ENCODE peak calls at places on chromosomes 1 and 21, in ten cellular contexts. I is small intestine, U is body of pancreas, E is testis, K is IMR-90, A is fibroblast of lung, O is aorta, W is adrenal gland, X is heart left ventricle, Y is neural progenitor cell. M is an unnamed sample.

GRCh38 chr1:113396585-113396984 is 6.3 kb downstream of the MAGI3 start:
- DNase-seq in I (peak; percentile 61), U (peak; percentile 40), E (no peak), K (peak; percentile 78), A (peak; percentile 68), O (no peak), W (no peak), X (no peak), Y (no peak), M (no peak)

GRCh38 chr1:100232156-100232555 is 17.5 kb downstream of the DBT start:
- DNase-seq in I (no peak), U (no peak), E (no peak), K (no peak), A (no peak), O (no peak), W (no peak), X (no peak), Y (no peak), M (no peak)

GRCh38 chr1:154190550-154190949 is 1.4 kb downstream of the TPM3 start:
- DNase-seq in I (no peak), U (no peak), E (no peak), K (peak; percentile 50), A (peak; percentile 81), O (no peak), W (no peak), X (no peak), Y (no peak), M (peak; percentile 67)

GRCh38 chr1:102732927-102733326 is 375.4 kb downstream of the COL11A1 start:
- DNase-seq in I (no peak), U (no peak), E (no peak), K (no peak), A (no peak), O (no peak), W (no peak), X (no peak), Y (no peak), M (no peak)

GRCh38 chr1:53182111-53182593 is 14.5 kb upstream of the CPT2 start:
- DNase-seq in I (peak; percentile 87), U (peak; percentile 82), E (peak; percentile 95), K (peak; percentile 67), A (peak; percentile 80), O (peak; percentile 86), W (peak; percentile 66), X (peak; percentile 87), Y (peak; percentile 90), M (peak; percentile 89)

GRCh38 chr1:117565083-117565556 is 40.7 kb upstream of the TENT5C start:
- DNase-seq in I (no peak), U (no peak), E (no peak), K (no peak), A (no peak), O (no peak), W (no peak), X (no peak), Y (no peak), M (no peak)

GRCh38 chr21:41536827-41537103 is 28.8 kb upstream of the TMPRSS2 start:
- DNase-seq in I (no peak), U (no peak), E (no peak), K (no peak), A (no peak), O (no peak), W (no peak), X (no peak), Y (no peak), M (no peak)

GRCh38 chr1:108886292-108886691 is 9.5 kb downstream of the GPSM2 start:
- DNase-seq in I (no peak), U (no peak), E (no peak), K (no peak), A (no peak), O (no peak), W (no peak), X (no peak), Y (no peak), M (no peak)

GRCh38 chr21:45012661-45013270 is 61.6 kb upstream of the ADARB1 start:
- DNase-seq in I (no peak), U (peak; percentile 6), E (no peak), K (no peak), A (no peak), O (peak; percentile 42), W (no peak), X (peak; percentile 54), Y (peak; percentile 58), M (no peak)

GRCh38 chr21:34793471-34793870 is 124.7 kb downstream of the CLIC6 start:
- DNase-seq in I (no peak), U (no peak), E (no peak), K (no peak), A (no peak), O (no peak), W (no peak), X (no peak), Y (no peak), M (no peak)

GRCh38 chr1:36306210-36306901 is at the start of gene SH3D21:
- DNase-seq in I (peak; percentile 81), U (peak; percentile 54), E (peak; percentile 68), K (no peak), A (peak; percentile 30), O (peak; percentile 66), W (no peak), X (peak; percentile 76), Y (peak; percentile 87), M (peak; percentile 86)

GRCh38 chr1:225886159-225887029 is 2.6 kb downstream of the LEFTY1 start:
- DNase-seq in I (peak; percentile 75), U (no peak), E (no peak), K (peak; percentile 24), A (no peak), O (no peak), W (no peak), X (no peak), Y (no peak), M (no peak)

GRCh38 chr1:21100496-21100895 is 76.2 kb downstream of the EIF4G3 start:
- DNase-seq in I (no peak), U (no peak), E (no peak), K (no peak), A (peak; percentile 55), O (peak; percentile 55), W (no peak), X (no peak), Y (no peak), M (no peak)

GRCh38 chr1:167515893-167516321 is 2.4 kb downstream of the CD247 start:
- DNase-seq in I (no peak), U (no peak), E (no peak), K (no peak), A (no peak), O (no peak), W (no peak), X (no peak), Y (no peak), M (no peak)
- H3K4me1 ChIP-seq in I (no peaks in the 10 kb centered on the region), U (no peaks in the 10 kb centered on the region), E (no peaks in the 10 kb centered on the region), K (no peaks in the 10 kb centered on the region), A (no peaks in the 10 kb centered on the region), O (no peaks in the 10 kb centered on the region), W (no peaks in the 10 kb centered on the region), X (no peaks in the 10 kb centered on the region), Y (no peaks in the 10 kb centered on the region), M (no peaks in the 10 kb centered on the region)

GRCh38 chr1:9197186-9198099 is 37.1 kb upstream of the H6PD start:
- DNase-seq in I (no peak), U (no peak), E (no peak), K (no peak), A (no peak), O (peak; percentile 55), W (no peak), X (no peak), Y (no peak), M (no peak)
- H3K27me3 ChIP-seq in I (peaks cover 7% of the 10 kb centered on the region), U (peaks cover 6% of the 10 kb centered on the region), E (no peaks in the 10 kb centered on the region), K (no peaks in the 10 kb centered on the region), A (no peaks in the 10 kb centered on the region), O (no peaks in the 10 kb centered on the region), W (peaks cover 8% of the 10 kb centered on the region), X (peaks cover 18% of the 10 kb centered on the region), Y (peaks cover 60% of the 10 kb centered on the region), M (peaks cover 59% of the 10 kb centered on the region)

DNA sequence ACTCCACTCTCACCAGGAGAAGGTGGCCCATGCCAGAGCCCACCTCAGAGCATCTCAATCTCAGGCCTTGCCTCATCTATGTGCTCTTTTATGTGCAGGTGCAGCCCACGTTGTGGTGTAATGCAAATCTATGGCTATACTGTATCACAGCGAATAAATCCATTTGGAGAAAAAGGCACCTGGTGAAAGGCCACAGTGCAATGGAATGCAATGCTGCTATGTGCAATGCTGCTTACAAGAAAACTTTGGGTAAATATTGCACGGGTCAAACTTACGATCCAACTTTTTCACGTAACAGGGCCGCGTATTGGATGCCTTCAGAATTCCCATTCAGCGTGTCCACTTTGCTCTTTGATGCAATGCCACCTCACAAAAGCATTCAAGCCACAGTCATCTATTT is 13.5 kb downstream of the ZBTB18 start:
- DNase-seq in I (no peak), U (no peak), E (no peak), K (no peak), A (no peak), O (no peak), W (no peak), X (no peak), Y (no peak), M (no peak)
- H3K4me1 ChIP-seq in I (no peaks in the 10 kb centered on the region), U (peaks cover 43% of the 10 kb centered on the region), E (no peaks in the 10 kb centered on the region), K (peaks cover 7% of the 10 kb centered on the region), A (peaks cover 4% of the 10 kb centered on the region), O (no peaks in the 10 kb centered on the region), W (no peaks in the 10 kb centered on the region), X (no peaks in the 10 kb centered on the region), Y (peaks cover 49% of the 10 kb centered on the region), M (peaks cover 4% of the 10 kb centered on the region)

GRCh38 chr1:34927316-34927715 is 2.1 kb downstream of the DLGAP3 start:
- DNase-seq in I (no peak), U (no peak), E (no peak), K (no peak), A (no peak), O (no peak), W (no peak), X (no peak), Y (no peak), M (no peak)
- H3K27me3 ChIP-seq in I (no peaks in the 10 kb centered on the region), U (peaks cover 12% of the 10 kb centered on the region), E (no peaks in the 10 kb centered on the region), K (peaks cover 49% of the 10 kb centered on the region), A (peaks cover 36% of the 10 kb centered on the region), O (peaks cover 2% of the 10 kb centered on the region), W (peaks cover 13% of the 10 kb centered on the region), X (peaks cover 68% of the 10 kb centered on the region), Y (peaks cover 98% of the 10 kb centered on the region), M (peaks cover 90% of the 10 kb centered on the region)

GRCh38 chr21:36968414-36968813 is 1.9 kb upstream of the HLCS start:
- DNase-seq in I (no peak), U (no peak), E (no peak), K (no peak), A (no peak), O (no peak), W (no peak), X (no peak), Y (no peak), M (no peak)
- H3K4me1 ChIP-seq in I (no peaks in the 10 kb centered on the region), U (peaks cover 19% of the 10 kb centered on the region), E (no peaks in the 10 kb centered on the region), K (peaks cover 3% of the 10 kb centered on the region), A (no peaks in the 10 kb centered on the region), O (no peaks in the 10 kb centered on the region), W (peaks cover 17% of the 10 kb centered on the region), X (no peaks in the 10 kb centered on the region), Y (no peaks in the 10 kb centered on the region), M (no peaks in the 10 kb centered on the region)

GRCh38 chr1:73761559-73761958 is 436.4 kb downstream of the LRRIQ3 start:
- DNase-seq in I (no peak), U (no peak), E (no peak), K (no peak), A (no peak), O (no peak), W (no peak), X (no peak), Y (no peak), M (no peak)
- H3K27me3 ChIP-seq in I (no peaks in the 10 kb centered on the region), U (no peaks in the 10 kb centered on the region), E (no peaks in the 10 kb centered on the region), K (no peaks in the 10 kb centered on the region), A (no peaks in the 10 kb centered on the region), O (no peaks in the 10 kb centered on the region), W (no peaks in the 10 kb centered on the region), X (no peaks in the 10 kb centered on the region), Y (no peaks in the 10 kb centered on the region), M (no peaks in the 10 kb centered on the region)

M was measured in cardiac muscle cell.